ENCODE peak calls at places on chromosomes 1 and 21, in eight cellular contexts. One of them, this sample, is unnamed.

GRCh38 chr1:212219679-212220463 is 65.3 kb upstream of the PPP2R5A start:
- DNase-seq in cardiac fibroblast: no peak
- DNase-seq in AG10803: peak; percentile 57
- DNase-seq in ovary: no peak
- DNase-seq in aorta: no peak
- DNase-seq in AG04450: no peak
- DNase-seq in neuronal stem cell: no peak
- DNase-seq in cardiac muscle cell: peak; percentile 50
- DNase-seq in this sample: no peak

GRCh38 chr1:46757956-46758304 is 39.0 kb upstream of the EFCAB14 start:
- DNase-seq in cardiac fibroblast: no peak
- DNase-seq in AG10803: no peak
- DNase-seq in ovary: no peak
- DNase-seq in aorta: no peak
- DNase-seq in AG04450: no peak
- DNase-seq in neuronal stem cell: no peak
- DNase-seq in cardiac muscle cell: no peak
- DNase-seq in this sample: no peak

GRCh38 chr1:233389169-233389568 is 61.6 kb downstream of the MAP3K21 start:
- DNase-seq in cardiac fibroblast: peak; percentile 29
- DNase-seq in AG10803: no peak
- DNase-seq in ovary: no peak
- DNase-seq in aorta: no peak
- DNase-seq in AG04450: no peak
- DNase-seq in neuronal stem cell: no peak
- DNase-seq in cardiac muscle cell: no peak
- DNase-seq in this sample: no peak

GRCh38 chr1:217273866-217274265 is 357.0 kb downstream of the GPATCH2 start:
- DNase-seq in cardiac fibroblast: peak; percentile 74
- DNase-seq in AG10803: peak; percentile 12
- DNase-seq in ovary: no peak
- DNase-seq in aorta: no peak
- DNase-seq in AG04450: no peak
- DNase-seq in neuronal stem cell: no peak
- DNase-seq in cardiac muscle cell: peak; percentile 69
- DNase-seq in this sample: no peak

GRCh38 chr1:153565529-153566374 is at the start of gene S100A2:
- DNase-seq in cardiac fibroblast: peak; percentile 97
- DNase-seq in AG10803: peak; percentile 95
- DNase-seq in ovary: peak; percentile 63
- DNase-seq in aorta: peak; percentile 91
- DNase-seq in AG04450: peak; percentile 83
- DNase-seq in neuronal stem cell: no peak
- DNase-seq in cardiac muscle cell: peak; percentile 86
- DNase-seq in this sample: no peak

GRCh38 chr1:67686272-67687197 is 1.5 kb downstream of the GADD45A start:
- DNase-seq in cardiac fibroblast: peak; percentile 98
- DNase-seq in AG10803: peak; percentile 99
- DNase-seq in ovary: peak; percentile 78
- DNase-seq in aorta: peak; percentile 90
- DNase-seq in AG04450: peak; percentile 96
- DNase-seq in neuronal stem cell: peak; percentile 72
- DNase-seq in cardiac muscle cell: peak; percentile 99
- DNase-seq in this sample: peak; percentile 16

GRCh38 chr1:37755951-37756350 is 9.0 kb downstream of the EPHA10 start:
- DNase-seq in cardiac fibroblast: no peak
- DNase-seq in AG10803: no peak
- DNase-seq in ovary: no peak
- DNase-seq in aorta: no peak
- DNase-seq in AG04450: no peak
- DNase-seq in neuronal stem cell: no peak
- DNase-seq in cardiac muscle cell: no peak
- DNase-seq in this sample: no peak

GRCh38 chr1:87131809-87132663 is 196.6 kb upstream of the LMO4 start:
- DNase-seq in cardiac fibroblast: peak; percentile 81
- DNase-seq in AG10803: peak; percentile 81
- DNase-seq in ovary: peak; percentile 88
- DNase-seq in aorta: peak; percentile 95
- DNase-seq in AG04450: no peak
- DNase-seq in neuronal stem cell: peak; percentile 80
- DNase-seq in cardiac muscle cell: peak; percentile 90
- DNase-seq in this sample: no peak

GRCh38 chr1:235486321-235486720 is 17.9 kb downstream of the B3GALNT2 start:
- DNase-seq in cardiac fibroblast: peak; percentile 13
- DNase-seq in AG10803: no peak
- DNase-seq in ovary: no peak
- DNase-seq in aorta: no peak
- DNase-seq in AG04450: no peak
- DNase-seq in neuronal stem cell: no peak
- DNase-seq in cardiac muscle cell: peak; percentile 3
- DNase-seq in this sample: no peak

GRCh38 chr1:7437608-7438395 is 333.3 kb upstream of the VAMP3 start:
- DNase-seq in cardiac fibroblast: no peak
- DNase-seq in AG10803: no peak
- DNase-seq in ovary: no peak
- DNase-seq in aorta: no peak
- DNase-seq in AG04450: no peak
- DNase-seq in neuronal stem cell: no peak
- DNase-seq in cardiac muscle cell: no peak
- DNase-seq in this sample: no peak

GRCh38 chr1:108661030-108661609 is at the start of gene HENMT1:
- DNase-seq in cardiac fibroblast: peak; percentile 74
- DNase-seq in AG10803: peak; percentile 75
- DNase-seq in ovary: peak; percentile 84
- DNase-seq in aorta: peak; percentile 88
- DNase-seq in AG04450: no peak
- DNase-seq in neuronal stem cell: peak; percentile 33
- DNase-seq in cardiac muscle cell: peak; percentile 85
- DNase-seq in this sample: peak; percentile 29

GRCh38 chr21:45208627-45208951 is 79.1 kb downstream of the POFUT2 start:
- DNase-seq in cardiac fibroblast: peak; percentile 21
- DNase-seq in AG10803: no peak
- DNase-seq in ovary: no peak
- DNase-seq in aorta: no peak
- DNase-seq in AG04450: no peak
- DNase-seq in neuronal stem cell: no peak
- DNase-seq in cardiac muscle cell: peak; percentile 24
- DNase-seq in this sample: no peak

GRCh38 chr21:38621132-38621531 is 122.9 kb upstream of the ERG start:
- DNase-seq in cardiac fibroblast: no peak
- DNase-seq in AG10803: no peak
- DNase-seq in ovary: no peak
- DNase-seq in aorta: no peak
- DNase-seq in AG04450: no peak
- DNase-seq in neuronal stem cell: no peak
- DNase-seq in cardiac muscle cell: no peak
- DNase-seq in this sample: no peak

DNA sequence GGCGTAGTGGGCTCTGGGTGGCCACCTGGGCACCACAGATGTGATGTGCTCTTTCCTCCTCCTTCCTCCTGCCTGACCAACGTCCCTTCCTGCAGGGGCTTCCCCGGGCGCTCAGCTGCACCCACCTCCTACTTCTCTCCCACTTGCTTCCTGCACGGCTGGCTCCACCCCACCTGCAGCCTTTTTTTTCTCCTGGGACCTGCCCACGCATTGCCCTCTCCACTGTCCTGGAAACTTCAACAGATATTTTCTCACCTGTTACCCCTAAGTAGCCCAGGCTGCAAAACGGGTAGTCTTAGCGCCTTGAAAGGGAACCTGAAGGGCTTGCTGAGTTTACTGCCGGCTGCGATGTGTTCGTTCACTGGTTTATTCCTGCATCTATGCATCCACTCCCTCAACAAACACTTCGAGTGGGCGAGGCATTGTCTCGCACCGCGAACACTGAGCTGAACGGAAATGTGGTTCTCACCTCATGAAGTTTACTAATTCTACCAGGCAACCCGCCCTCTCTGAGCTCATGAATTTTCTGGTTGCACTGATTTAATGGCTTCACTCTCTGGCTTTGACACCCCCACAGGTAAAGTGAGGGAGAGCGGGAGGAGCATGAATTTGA is 23.6 kb downstream of the ZBTB18 start:
- DNase-seq in cardiac fibroblast: no peak
- DNase-seq in AG10803: no peak
- DNase-seq in ovary: no peak
- DNase-seq in aorta: no peak
- DNase-seq in AG04450: no peak
- DNase-seq in neuronal stem cell: no peak
- DNase-seq in cardiac muscle cell: no peak
- DNase-seq in this sample: no peak
- H3K4me3 ChIP-seq in cardiac fibroblast: no peak overlapping the region
- H3K4me3 ChIP-seq in AG10803: no peak overlapping the region
- H3K4me3 ChIP-seq in ovary: no peak overlapping the region
- H3K4me3 ChIP-seq in aorta: no peak overlapping the region
- H3K4me3 ChIP-seq in AG04450: no peak overlapping the region
- H3K4me3 ChIP-seq in neuronal stem cell: no peak overlapping the region
- H3K4me3 ChIP-seq in cardiac muscle cell: no peak overlapping the region
- H3K4me3 ChIP-seq in this sample: no peak overlapping the region

GRCh38 chr21:43919283-43919682 is 54.3 kb downstream of the AGPAT3 start:
- DNase-seq in cardiac fibroblast: no peak
- DNase-seq in AG10803: no peak
- DNase-seq in ovary: no peak
- DNase-seq in aorta: no peak
- DNase-seq in AG04450: no peak
- DNase-seq in neuronal stem cell: no peak
- DNase-seq in cardiac muscle cell: no peak
- DNase-seq in this sample: no peak

GRCh38 chr21:43918385-43918947 is 53.4 kb downstream of the AGPAT3 start:
- DNase-seq in cardiac fibroblast: no peak
- DNase-seq in AG10803: no peak
- DNase-seq in ovary: peak; percentile 28
- DNase-seq in aorta: peak; percentile 31
- DNase-seq in AG04450: no peak
- DNase-seq in neuronal stem cell: no peak
- DNase-seq in cardiac muscle cell: no peak
- DNase-seq in this sample: no peak

GRCh38 chr21:43916076-43916475 is 51.1 kb downstream of the AGPAT3 start:
- DNase-seq in cardiac fibroblast: no peak
- DNase-seq in AG10803: no peak
- DNase-seq in ovary: peak; percentile 19
- DNase-seq in aorta: peak; percentile 9
- DNase-seq in AG04450: no peak
- DNase-seq in neuronal stem cell: no peak
- DNase-seq in cardiac muscle cell: no peak
- DNase-seq in this sample: no peak

GRCh38 chr21:43917515-43918384 is 52.7 kb downstream of the AGPAT3 start:
- DNase-seq in cardiac fibroblast: no peak
- DNase-seq in AG10803: no peak
- DNase-seq in ovary: peak; percentile 10
- DNase-seq in aorta: peak; percentile 41
- DNase-seq in AG04450: no peak
- DNase-seq in neuronal stem cell: no peak
- DNase-seq in cardiac muscle cell: no peak
- DNase-seq in this sample: no peak

DNA sequence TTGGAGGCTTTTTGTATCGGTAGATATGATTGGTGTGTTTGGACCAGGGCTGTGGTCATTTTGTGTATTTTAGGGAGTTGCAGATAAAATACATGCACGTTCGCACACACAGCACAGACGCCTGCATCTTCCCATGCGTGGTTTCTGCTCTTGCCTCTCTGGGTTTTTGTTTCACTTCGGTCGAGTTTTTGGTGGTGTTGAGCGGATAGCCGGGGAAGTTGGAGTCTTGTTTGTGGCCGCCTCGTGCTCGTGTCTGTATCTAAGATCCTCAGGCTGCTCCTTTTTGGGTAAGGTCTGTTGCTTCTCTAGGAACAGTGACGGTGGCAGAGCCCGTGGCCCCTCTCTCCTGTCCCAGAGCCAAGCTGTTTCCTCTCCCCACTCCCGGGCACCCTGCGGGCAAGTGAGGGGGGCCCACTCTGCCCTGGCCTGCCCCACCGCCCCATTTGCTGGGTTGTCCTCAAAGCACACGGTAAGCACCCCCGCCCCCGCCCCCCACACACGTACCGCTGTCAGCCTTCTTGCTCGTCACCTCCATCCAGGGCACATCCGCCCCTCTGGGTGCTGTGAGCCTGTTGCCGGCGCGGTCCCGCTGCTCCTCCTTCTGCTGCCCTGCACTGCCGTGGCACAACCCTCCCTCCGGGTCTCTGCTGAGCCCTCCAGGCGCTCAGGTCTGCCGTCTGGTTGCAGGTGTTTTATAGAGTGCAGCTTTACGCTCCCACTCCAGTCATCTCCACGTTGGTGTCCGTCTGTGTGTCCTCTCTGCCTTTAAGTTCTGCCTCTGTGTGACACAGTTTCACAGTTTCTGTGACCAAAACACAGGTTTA is 51.9 kb downstream of the AGPAT3 start:
- DNase-seq in cardiac fibroblast: no peak
- DNase-seq in AG10803: no peak
- DNase-seq in ovary: peak; percentile 37
- DNase-seq in aorta: peak; percentile 69
- DNase-seq in AG04450: no peak
- DNase-seq in neuronal stem cell: no peak
- DNase-seq in cardiac muscle cell: peak; percentile 13
- DNase-seq in this sample: no peak
- H3K4me3 ChIP-seq in cardiac fibroblast: no peak overlapping the region
- H3K4me3 ChIP-seq in AG10803: peak overlapping the region; percentile 45
- H3K4me3 ChIP-seq in ovary: no peak overlapping the region
- H3K4me3 ChIP-seq in aorta: no peak overlapping the region
- H3K4me3 ChIP-seq in AG04450: peak overlapping the region; percentile 35
- H3K4me3 ChIP-seq in neuronal stem cell: no peak overlapping the region
- H3K4me3 ChIP-seq in cardiac muscle cell: no peak overlapping the region
- H3K4me3 ChIP-seq in this sample: no peak overlapping the region

DNA sequence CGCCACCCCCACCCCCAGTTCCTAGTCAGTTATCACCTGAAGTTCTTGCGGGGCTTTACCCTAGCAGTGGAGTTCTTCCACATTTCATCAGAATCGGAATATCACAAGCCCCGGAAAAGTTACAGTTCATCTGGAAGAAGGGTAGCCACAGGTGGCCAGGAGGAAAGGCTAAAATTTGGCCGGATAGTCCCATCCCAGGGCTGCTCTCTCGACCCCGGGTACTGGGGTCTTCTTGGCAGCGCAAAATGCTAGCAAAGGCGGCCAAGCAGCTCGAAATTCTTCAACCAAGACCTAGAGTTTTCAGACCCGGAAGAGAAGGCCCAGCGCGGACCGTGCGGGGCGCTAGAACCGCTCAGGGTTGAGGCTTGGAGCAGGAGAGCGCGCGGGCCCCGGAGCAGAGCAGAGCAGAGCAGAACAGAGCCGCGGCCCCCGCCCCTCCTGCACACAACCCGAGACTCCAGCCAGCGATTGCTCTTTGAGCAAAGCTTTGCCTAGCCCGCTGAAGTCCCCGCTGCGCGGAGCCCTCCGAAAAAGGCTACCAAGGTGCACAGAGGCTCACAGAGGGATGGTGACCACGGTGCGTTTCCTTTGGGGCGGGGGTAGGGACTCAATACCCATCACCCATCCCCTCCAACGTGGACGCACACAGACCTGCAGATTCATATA is 8.1 kb downstream of the HLX start:
- DNase-seq in cardiac fibroblast: no peak
- DNase-seq in AG10803: no peak
- DNase-seq in ovary: no peak
- DNase-seq in aorta: peak; percentile 80
- DNase-seq in AG04450: no peak
- DNase-seq in neuronal stem cell: no peak
- DNase-seq in cardiac muscle cell: no peak
- DNase-seq in this sample: no peak
- H3K4me3 ChIP-seq in cardiac fibroblast: no peak overlapping the region
- H3K4me3 ChIP-seq in AG10803: peak overlapping the region; percentile 1
- H3K4me3 ChIP-seq in ovary: peak overlapping the region; percentile 4
- H3K4me3 ChIP-seq in aorta: peak overlapping the region; percentile 0
- H3K4me3 ChIP-seq in AG04450: no peak overlapping the region
- H3K4me3 ChIP-seq in neuronal stem cell: no peak overlapping the region
- H3K4me3 ChIP-seq in cardiac muscle cell: peak overlapping the region; percentile 15
- H3K4me3 ChIP-seq in this sample: no peak overlapping the region

GRCh38 chr1:183569141-183569540 is 21.1 kb downstream of the NCF2 start:
- DNase-seq in cardiac fibroblast: peak; percentile 21
- DNase-seq in AG10803: peak; percentile 21
- DNase-seq in ovary: no peak
- DNase-seq in aorta: no peak
- DNase-seq in AG04450: no peak
- DNase-seq in neuronal stem cell: no peak
- DNase-seq in cardiac muscle cell: no peak
- DNase-seq in this sample: no peak
- H3K4me3 ChIP-seq in cardiac fibroblast: no peak overlapping the region
- H3K4me3 ChIP-seq in AG10803: no peak overlapping the region
- H3K4me3 ChIP-seq in ovary: no peak overlapping the region
- H3K4me3 ChIP-seq in aorta: no peak overlapping the region
- H3K4me3 ChIP-seq in AG04450: no peak overlapping the region
- H3K4me3 ChIP-seq in neuronal stem cell: no peak overlapping the region
- H3K4me3 ChIP-seq in cardiac muscle cell: no peak overlapping the region
- H3K4me3 ChIP-seq in this sample: no peak overlapping the region

This sample was measured in iPS DF 6.9.